ENCODE peak calls at places on chromosomes 11 and 22, in nine cellular contexts. S is prostate gland, X is transverse colon, Q is GM12878, I is heart left ventricle, K is sigmoid colon, Y is breast epithelium, H is spleen, D is body of pancreas. J is an unnamed sample.

GRCh38 chr22:43237280-43237679 is 50.3 kb upstream of the TTLL12 start:
- DNase-seq in Y (no peak), X (no peak), I (no peak), D (no peak), K (no peak), S (no peak), Q (no peak), H (no peak), J (no peak)

GRCh38 chr22:42747701-42748513 is 27.2 kb upstream of the A4GALT start:
- DNase-seq in S (no peak), I (no peak), D (no peak), X (no peak), K (no peak), Y (no peak), H (no peak), Q (no peak), J (no peak)

GRCh38 chr11:130159657-130160459 is at the start of gene ST14:
- DNase-seq in Q (no peak), Y (peak), S (peak), H (peak), D (peak), K (no peak), X (peak), I (no peak), J (no peak)

GRCh38 chr11:68020575-68020974 is 9.9 kb upstream of the NDUFS8 start:
- DNase-seq in D (no peak), K (no peak), Y (peak), X (no peak), S (no peak), I (peak), Q (no peak), H (no peak), J (no peak)

GRCh38 chr11:24935059-24935458 is 438.2 kb downstream of the LUZP2 start:
- DNase-seq in Y (no peak), K (no peak), Q (no peak), H (no peak), D (no peak), X (no peak), I (no peak), S (no peak), J (no peak)

GRCh38 chr22:20126284-20127029 is 5.1 kb upstream of the ZDHHC8 start:
- DNase-seq in Y (no peak), I (no peak), S (no peak), H (no peak), X (no peak), Q (no peak), K (no peak), D (no peak), J (no peak)

GRCh38 chr11:111871693-111872161 is 346 bp upstream of the ALG9 start:
- DNase-seq in Q (no peak), S (no peak), X (no peak), H (no peak), K (no peak), Y (no peak), I (no peak), D (no peak), J (no peak)

GRCh38 chr11:43984519-43985385 is 42.3 kb downstream of the C11orf96 start:
- DNase-seq in H (no peak), S (no peak), I (no peak), D (peak), Y (no peak), X (no peak), K (no peak), Q (no peak), J (no peak)

GRCh38 chr11:35554491-35555237 is 29.2 kb upstream of the PAMR1 start:
- DNase-seq in X (no peak), Y (no peak), H (no peak), K (no peak), I (no peak), S (no peak), D (no peak), Q (no peak), J (no peak)

GRCh38 chr11:6402561-6402981 is 12.3 kb downstream of the SMPD1 start:
- DNase-seq in I (no peak), D (no peak), Q (peak), H (no peak), X (peak), Y (no peak), S (no peak), K (no peak), J (no peak)

GRCh38 chr22:19663821-19664325 is 50.4 kb upstream of the SEPTIN5 start:
- DNase-seq in Y (peak), X (no peak), K (no peak), S (no peak), Q (no peak), I (peak), D (no peak), H (no peak), J (no peak)

GRCh38 chr11:30017467-30017895 is 651 bp upstream of the KCNA4 start:
- DNase-seq in X (no peak), I (peak), Y (no peak), D (no peak), S (no peak), H (no peak), Q (no peak), K (no peak), J (no peak)
- H3K4me3 ChIP-seq in X (no peak), I (peak), Y (peak), D (no peak), S (no peak), H (peak), Q (no peak), K (no peak), J (no peak)

DNA sequence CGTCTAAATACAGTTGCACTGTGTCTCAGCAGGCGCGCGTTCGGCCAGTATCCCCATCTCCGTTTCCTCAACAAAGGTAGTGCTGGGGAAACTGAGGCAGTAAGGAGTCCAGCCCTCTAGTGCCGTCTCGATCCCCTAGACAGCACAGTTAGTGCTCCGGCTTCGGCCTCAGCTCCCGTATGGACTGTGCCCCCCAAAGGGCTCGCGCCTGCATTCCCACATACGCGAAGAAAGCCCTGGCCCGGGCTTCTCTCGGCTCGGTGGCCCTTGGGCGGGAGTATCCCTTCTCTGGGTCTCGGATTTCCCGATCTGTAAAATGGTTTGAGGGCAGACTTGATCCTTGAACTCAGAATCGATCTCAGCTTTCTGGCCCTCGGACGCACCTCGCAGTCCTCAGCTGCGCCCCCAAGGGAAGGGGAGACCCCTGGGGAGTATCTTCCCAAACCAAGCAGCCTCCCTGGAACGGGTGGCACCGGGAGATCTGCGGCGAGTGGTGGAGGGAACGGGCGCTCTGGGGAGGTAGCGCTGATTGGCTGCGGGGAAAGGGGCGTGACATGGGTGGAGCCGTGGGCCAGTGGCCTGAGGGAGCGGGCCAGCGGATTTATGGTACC is 759 bp upstream of the PEX16 start:
- DNase-seq in K (peak), I (peak), S (peak), Y (peak), X (peak), H (peak), D (peak), Q (no peak), J (no peak)
- TF ChIP-seq POLR2A in K (peak), I (peak), S (peak), Y (peak), X (peak), H (no peak), D (peak), Q (peak), J (peak)

GRCh38 chr11:11724994-11725393 is 103.2 kb upstream of the GALNT18 start:
- DNase-seq in Y (no peak), D (no peak), H (no peak), I (no peak), S (no peak), Q (no peak), X (no peak), K (no peak), J (no peak)
- TF ChIP-seq CTCF in Y (no peak), D (no peak), H (no peak), I (no peak), S (no peak), Q (no peak), X (no peak), K (no peak), J (no peak)

DNA sequence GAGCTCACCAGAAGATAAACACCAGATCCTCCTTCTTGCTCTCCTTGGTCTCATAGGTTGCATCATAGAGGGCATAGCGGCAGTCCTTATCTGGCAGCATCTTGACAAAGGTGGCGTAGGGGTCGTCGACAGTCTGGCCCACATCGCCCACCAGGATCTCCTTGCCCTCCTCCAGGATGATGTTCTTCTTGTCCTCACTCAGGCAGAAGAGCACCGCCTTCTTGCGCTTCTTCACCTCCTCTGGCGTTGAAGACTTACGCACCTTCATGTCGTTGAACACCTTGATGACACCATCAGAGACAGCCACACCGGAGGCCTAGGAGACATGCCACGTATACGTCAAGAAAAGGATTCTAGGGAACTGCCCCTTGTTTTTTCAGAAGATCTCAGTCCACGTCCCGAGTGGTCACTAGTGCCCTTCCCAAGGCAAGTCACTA is 2.0 kb downstream of the CFL1 start:
- DNase-seq in D (no peak), S (no peak), X (no peak), Y (no peak), I (no peak), K (no peak), Q (no peak), H (peak), J (no peak)
- H3K4me3 ChIP-seq in D (no peak), S (no peak), X (peak), Y (peak), I (peak), K (peak), Q (peak), H (peak), J (peak)

GRCh38 chr11:119363874-119364590 is 17.5 kb downstream of the USP2 start:
- DNase-seq in K (peak), I (peak), D (peak), Q (no peak), S (no peak), Y (no peak), X (peak), H (peak), J (no peak)
- TF ChIP-seq POLR2A in K (no peak), I (peak), D (no peak), Q (no peak), S (no peak), Y (no peak), X (no peak), H (no peak), J (no peak)

J was measured in esophagus squamous epithelium.